ENCODE peak calls at places on chromosomes 6 and 20, in ten cellular contexts. C is stimulated activated CD4-positive, alpha-beta T cell treated with anti-CD3 and anti-CD28 coated beads, Interleukin-2, amount 100 ng/mL, for 48 hours; S is mucosa of gallbladder; Q is activated CD4-positive, alpha-beta T cell treated with anti-CD3 and anti-CD28 coated beads, Interleukin-2, amount 10 ng/mL, durations not matched to agents 7 days and 5 days; P is choroid plexus epithelial cell; F is B cell; N is left colon; Z is activated T-helper 1 cell treated with anti-CD3 and anti-CD28 coated beads, Interleukin-12 subunit alpha, Interleukin-12 subunit beta, Interleukin-2, Interleukin-4 antibody, amounts not matched to agents 30 ng/mL and 10 ng/mL and 1 ng/mL, durations not matched to agents 14 hours and 24 hours and 36 hours; K is AG09319; I is OCI-LY7. M is an unnamed sample.

GRCh38 chr6:2952557-2953095 is 18.7 kb downstream of the SERPINB6 start:
- DNase-seq in C (peak), S (peak), Q (peak), P (peak), F (peak), N (peak), Z (peak), K (peak), I (peak), M (peak)

GRCh38 chr20:40331699-40332098 is 357.3 kb downstream of the MAFB start:
- DNase-seq in C (no peak), S (peak), Q (no peak), P (no peak), F (no peak), N (no peak), Z (no peak), K (no peak), I (no peak), M (no peak)

GRCh38 chr20:16397053-16397452 is 176.2 kb downstream of the KIF16B start:
- DNase-seq in C (no peak), S (peak), Q (no peak), P (no peak), F (no peak), N (no peak), Z (no peak), K (peak), I (no peak), M (no peak)

GRCh38 chr6:143958839-143959399 is 49.1 kb downstream of the PLAGL1 start:
- DNase-seq in C (no peak), S (no peak), Q (no peak), P (no peak), F (no peak), N (no peak), Z (no peak), K (no peak), I (no peak), M (no peak)

GRCh38 chr6:90385914-90386313 is 89.3 kb upstream of the BACH2 start:
- DNase-seq in C (no peak), S (no peak), Q (no peak), P (no peak), F (no peak), N (no peak), Z (no peak), K (no peak), I (peak), M (no peak)

GRCh38 chr20:44450279-44450937 is 25.3 kb upstream of the TTPAL start:
- DNase-seq in C (no peak), S (no peak), Q (no peak), P (no peak), F (no peak), N (no peak), Z (no peak), K (no peak), I (no peak), M (no peak)

GRCh38 chr6:107740496-107741190 is 83.5 kb downstream of the SCML4 start:
- DNase-seq in C (no peak), S (no peak), Q (peak), P (no peak), F (no peak), N (peak), Z (no peak), K (peak), I (peak), M (peak)

GRCh38 chr6:155985660-155986138 is 530.1 kb upstream of the NOX3 start:
- DNase-seq in C (no peak), S (no peak), Q (no peak), P (no peak), F (no peak), N (no peak), Z (no peak), K (no peak), I (no peak), M (no peak)

GRCh38 chr20:62303049-62303326 is 191 bp downstream of the ADRM1 start:
- DNase-seq in C (no peak), S (no peak), Q (no peak), P (no peak), F (no peak), N (no peak), Z (no peak), K (no peak), I (no peak), M (no peak)

GRCh38 chr20:59185809-59186208 is 22.2 kb downstream of the ZNF831 start:
- DNase-seq in C (no peak), S (no peak), Q (no peak), P (no peak), F (no peak), N (no peak), Z (no peak), K (no peak), I (no peak), M (no peak)

GRCh38 chr6:26155066-26155925 is 68.1 kb downstream of the HFE start:
- DNase-seq in C (no peak), S (peak), Q (no peak), P (no peak), F (no peak), N (no peak), Z (no peak), K (no peak), I (peak), M (peak)

GRCh38 chr6:33091957-33092356 is 16.2 kb downstream of the HLA-DPB1 start:
- DNase-seq in C (peak), S (no peak), Q (peak), P (no peak), F (peak), N (no peak), Z (peak), K (no peak), I (peak), M (peak)

GRCh38 chr20:58482416-58482815 is 32.8 kb downstream of the APCDD1L start:
- DNase-seq in C (no peak), S (no peak), Q (no peak), P (peak), F (no peak), N (no peak), Z (no peak), K (no peak), I (no peak), M (no peak)

GRCh38 chr6:5081182-5081581 is 4.0 kb upstream of the PPP1R3G start:
- DNase-seq in C (no peak), S (no peak), Q (no peak), P (no peak), F (no peak), N (no peak), Z (no peak), K (no peak), I (no peak), M (no peak)

GRCh38 chr6:81755536-81755935 is 3.1 kb upstream of the TENT5A start:
- DNase-seq in C (no peak), S (no peak), Q (no peak), P (no peak), F (no peak), N (no peak), Z (no peak), K (no peak), I (no peak), M (no peak)

GRCh38 chr20:16601019-16601418 is 27.8 kb upstream of the KIF16B start:
- DNase-seq in C (no peak), S (no peak), Q (no peak), P (no peak), F (no peak), N (no peak), Z (no peak), K (no peak), I (no peak), M (no peak)

GRCh38 chr6:154732538-154732823 is 735 bp upstream of the SCAF8 start:
- DNase-seq in C (no peak), S (no peak), Q (no peak), P (no peak), F (no peak), N (no peak), Z (no peak), K (no peak), I (no peak), M (no peak)

GRCh38 chr6:34350100-34350936 is 42.2 kb downstream of the NUDT3 start:
- DNase-seq in C (no peak), S (no peak), Q (no peak), P (peak), F (no peak), N (no peak), Z (no peak), K (no peak), I (no peak), M (no peak)

GRCh38 chr6:1047926-1048595 is 263.8 kb upstream of the FOXQ1 start:
- DNase-seq in C (no peak), S (no peak), Q (no peak), P (peak), F (no peak), N (no peak), Z (no peak), K (no peak), I (no peak), M (no peak)

GRCh38 chr6:36378936-36379335 is 8.5 kb downstream of the ETV7 start:
- DNase-seq in C (no peak), S (no peak), Q (no peak), P (no peak), F (no peak), N (no peak), Z (no peak), K (no peak), I (no peak), M (no peak)

GRCh38 chr20:5658897-5659296 is 91.3 kb upstream of the SHLD1 start:
- DNase-seq in C (peak), S (peak), Q (peak), P (peak), F (peak), N (peak), Z (no peak), K (peak), I (peak), M (peak)

GRCh38 chr6:42372699-42373098 is 79.0 kb downstream of the TRERF1 start:
- DNase-seq in C (no peak), S (no peak), Q (no peak), P (no peak), F (no peak), N (no peak), Z (no peak), K (no peak), I (no peak), M (no peak)

GRCh38 chr6:42158011-42158410 is 15.2 kb upstream of the GUCA1A start:
- DNase-seq in C (no peak), S (no peak), Q (no peak), P (peak), F (no peak), N (no peak), Z (no peak), K (peak), I (no peak), M (no peak)

GRCh38 chr6:82980086-82980485 is 85.6 kb downstream of the UBE3D start:
- DNase-seq in C (no peak), S (no peak), Q (no peak), P (peak), F (no peak), N (no peak), Z (no peak), K (peak), I (no peak), M (no peak)

GRCh38 chr20:14337400-14338171 is at the start of gene FLRT3:
- DNase-seq in C (no peak), S (peak), Q (no peak), P (peak), F (peak), N (peak), Z (no peak), K (peak), I (peak), M (peak)

GRCh38 chr20:35743693-35744491 is 1.8 kb upstream of the RBM39 start:
- DNase-seq in C (no peak), S (peak), Q (no peak), P (peak), F (no peak), N (no peak), Z (no peak), K (no peak), I (peak), M (peak)

GRCh38 chr6:93017213-93017612 is 402.1 kb downstream of the EPHA7 start:
- DNase-seq in C (no peak), S (no peak), Q (no peak), P (peak), F (no peak), N (no peak), Z (no peak), K (no peak), I (peak), M (peak)

GRCh38 chr20:22805219-22805618 is 220.8 kb upstream of the FOXA2 start:
- DNase-seq in C (no peak), S (peak), Q (no peak), P (peak), F (no peak), N (no peak), Z (no peak), K (peak), I (no peak), M (no peak)

GRCh38 chr6:130063806-130064205 is 45.4 kb downstream of the L3MBTL3 start:
- DNase-seq in C (no peak), S (no peak), Q (no peak), P (no peak), F (no peak), N (no peak), Z (no peak), K (no peak), I (no peak), M (no peak)

GRCh38 chr6:17928514-17929430 is 58.7 kb downstream of the KIF13A start:
- DNase-seq in C (no peak), S (no peak), Q (no peak), P (peak), F (no peak), N (no peak), Z (no peak), K (no peak), I (no peak), M (no peak)

GRCh38 chr6:422423-423061 is 31.0 kb downstream of the IRF4 start:
- DNase-seq in C (no peak), S (peak), Q (peak), P (peak), F (peak), N (no peak), Z (peak), K (peak), I (no peak), M (peak)

GRCh38 chr6:69339163-69339550 is 457.7 kb downstream of the LMBRD1 start:
- DNase-seq in C (no peak), S (no peak), Q (no peak), P (no peak), F (no peak), N (no peak), Z (no peak), K (no peak), I (no peak), M (no peak)

GRCh38 chr6:2396856-2397640 is 151.6 kb upstream of the GMDS start:
- DNase-seq in C (no peak), S (no peak), Q (no peak), P (peak), F (no peak), N (no peak), Z (no peak), K (peak), I (no peak), M (no peak)

GRCh38 chr20:11453430-11453829 is 464.3 kb upstream of the BTBD3 start:
- DNase-seq in C (no peak), S (no peak), Q (no peak), P (peak), F (no peak), N (no peak), Z (no peak), K (no peak), I (no peak), M (no peak)

GRCh38 chr6:170084166-170084730 is 206.6 kb downstream of the DLL1 start:
- DNase-seq in C (no peak), S (no peak), Q (no peak), P (no peak), F (peak), N (no peak), Z (no peak), K (no peak), I (no peak), M (no peak)

GRCh38 chr20:56451056-56451765 is 17.2 kb upstream of the RTF2 start:
- DNase-seq in C (no peak), S (no peak), Q (no peak), P (no peak), F (no peak), N (no peak), Z (no peak), K (no peak), I (no peak), M (no peak)

GRCh38 chr20:38919683-38920082 is 6.5 kb upstream of the FAM83D start:
- DNase-seq in C (no peak), S (no peak), Q (no peak), P (no peak), F (no peak), N (no peak), Z (no peak), K (no peak), I (no peak), M (no peak)

GRCh38 chr20:3276400-3277015 is 37.5 kb upstream of the SLC4A11 start:
- DNase-seq in C (no peak), S (no peak), Q (no peak), P (peak), F (no peak), N (no peak), Z (no peak), K (no peak), I (peak), M (peak)

GRCh38 chr6:162068340-162068739 is 659.2 kb downstream of the PRKN start:
- DNase-seq in C (no peak), S (no peak), Q (no peak), P (no peak), F (no peak), N (no peak), Z (no peak), K (no peak), I (no peak), M (no peak)

GRCh38 chr6:9647599-9647998 is 767.3 kb downstream of the TFAP2A start:
- DNase-seq in C (no peak), S (no peak), Q (no peak), P (peak), F (no peak), N (no peak), Z (no peak), K (no peak), I (no peak), M (no peak)

M was measured in GM12865.